ENCODE peak calls at places on chromosomes 6 and 20, in seven cellular contexts. O, P, Q, N, X, G and T are unnamed samples.

GRCh38 chr20:48620486-48621255 is 207.1 kb downstream of the PREX1 start:
- DNase-seq in G (peak), P (peak), O (peak), Q (peak), N (peak), X (peak), T (no peak)

GRCh38 chr20:37894454-37894853 is 8.5 kb upstream of the VSTM2L start:
- DNase-seq in P (no peak), N (no peak), X (no peak), G (no peak), Q (no peak), O (no peak), T (no peak)

GRCh38 chr6:15387118-15387517 is 141.2 kb downstream of the JARID2 start:
- DNase-seq in G (no peak), P (no peak), Q (no peak), X (no peak), N (no peak), O (no peak), T (no peak)

GRCh38 chr20:24499472-24499871 is 30.0 kb downstream of the SYNDIG1 start:
- DNase-seq in P (no peak), O (no peak), Q (no peak), G (no peak), N (no peak), X (no peak), T (no peak)

GRCh38 chr6:4017847-4018193 is 61.1 kb downstream of the FAM217A start:
- DNase-seq in G (no peak), N (peak), Q (no peak), O (no peak), P (peak), X (no peak), T (no peak)

GRCh38 chr6:82818727-82819126 is 246.9 kb downstream of the UBE3D start:
- DNase-seq in O (no peak), G (no peak), X (peak), P (peak), Q (no peak), N (no peak), T (no peak)

GRCh38 chr20:11047559-11047958 is 373.8 kb upstream of the JAG1 start:
- DNase-seq in O (no peak), N (no peak), Q (no peak), X (peak), G (no peak), P (peak), T (no peak)

GRCh38 chr20:49228676-49229075 is 9.5 kb downstream of the DDX27 start:
- DNase-seq in G (no peak), N (no peak), O (no peak), P (no peak), Q (no peak), X (no peak), T (no peak)

GRCh38 chr6:111441678-111442243 is 41.3 kb downstream of the REV3L start:
- DNase-seq in G (no peak), P (no peak), O (no peak), N (peak), X (no peak), Q (no peak), T (no peak)